ENCODE peak calls at places on chromosomes 3 and 15, in five cellular contexts. T, E, S, U and Z are unnamed samples.

GRCh38 chr3:111595239-111595638 is at the start of gene ZBED2:
- DNase-seq in E (no peak), S (no peak), T (no peak), U (no peak), Z (no peak)

GRCh38 chr15:99085413-99086326 is 19.2 kb upstream of the SYNM start:
- DNase-seq in T (no peak), U (peak), S (no peak), E (peak), Z (no peak)

GRCh38 chr3:171026584-171027293 is at the start of gene SLC2A2:
- DNase-seq in U (no peak), S (no peak), E (no peak), T (no peak), Z (no peak)

GRCh38 chr3:172201136-172201989 is 162.0 kb downstream of the FNDC3B start:
- DNase-seq in T (no peak), E (peak), S (peak), U (peak), Z (peak)

GRCh38 chr3:64687381-64687780 is 419 bp downstream of the ADAMTS9 start:
- DNase-seq in T (no peak), S (peak), U (no peak), E (peak), Z (no peak)

GRCh38 chr3:37441689-37442088 is 267.3 kb upstream of the LRRFIP2 start:
- DNase-seq in T (no peak), U (no peak), E (no peak), S (no peak), Z (no peak)

GRCh38 chr15:42131826-42132806 is 24.3 kb downstream of the PLA2G4F start:
- DNase-seq in T (no peak), U (no peak), E (no peak), S (peak), Z (no peak)

GRCh38 chr3:38039101-38039898 is at the start of gene DLEC1:
- DNase-seq in S (peak), U (peak), E (peak), T (peak), Z (no peak)

GRCh38 chr3:69791919-69792399 is 52.7 kb downstream of the MITF start:
- DNase-seq in S (no peak), U (peak), E (peak), T (no peak), Z (peak)

GRCh38 chr15:85030301-85031049 is 48.8 kb downstream of the PDE8A start:
- DNase-seq in E (peak), S (no peak), U (peak), T (peak), Z (peak)

GRCh38 chr15:77002954-77003912 is 8.3 kb downstream of the PSTPIP1 start:
- DNase-seq in U (no peak), E (no peak), T (no peak), S (peak), Z (no peak)

GRCh38 chr15:35078221-35078915 is 6.7 kb downstream of the NANOGP8 start:
- DNase-seq in S (no peak), E (peak), U (peak), T (peak), Z (peak)

GRCh38 chr3:24773798-24774197 is 279.1 kb upstream of the THRB start:
- DNase-seq in S (peak), E (peak), U (peak), T (peak), Z (peak)

GRCh38 chr3:165837058-165837525 is at the start of gene BCHE:
- DNase-seq in E (peak), U (peak), S (no peak), T (peak), Z (peak)

GRCh38 chr15:28967071-28967470 is 81.3 kb downstream of the APBA2 start:
- DNase-seq in T (no peak), S (no peak), U (peak), E (peak), Z (no peak)

GRCh38 chr15:69275933-69276565 is 22.7 kb upstream of the PAQR5 start:
- DNase-seq in E (no peak), S (no peak), U (no peak), T (no peak), Z (no peak)

GRCh38 chr3:115330406-115330805 is 183.3 kb upstream of the ZBTB20 start:
- DNase-seq in U (peak), E (peak), T (no peak), S (no peak), Z (peak)

GRCh38 chr3:131033480-131034080 is 6.9 kb downstream of the NEK11 start:
- DNase-seq in S (peak), E (peak), U (peak), T (no peak), Z (peak)

GRCh38 chr3:182259579-182259978 is 533.7 kb upstream of the ATP11B start:
- DNase-seq in S (no peak), U (peak), E (peak), T (no peak), Z (no peak)

GRCh38 chr3:182979103-182979697 is 1.1 kb downstream of the DCUN1D1 start:
- DNase-seq in E (no peak), T (peak), U (peak), S (no peak), Z (no peak)

GRCh38 chr3:140994316-140994715 is 52.7 kb downstream of the SLC25A36 start:
- DNase-seq in E (peak), U (peak), S (no peak), T (no peak), Z (no peak)

GRCh38 chr3:133938770-133939495 is 43.3 kb upstream of the RAB6B start:
- DNase-seq in T (peak), U (peak), S (peak), E (peak), Z (peak)

GRCh38 chr15:79978694-79979519 is 7.9 kb upstream of the BCL2A1 start:
- DNase-seq in T (no peak), E (peak), S (no peak), U (peak), Z (no peak)

GRCh38 chr3:107752202-107752990 is 229.6 kb downstream of the BBX start:
- DNase-seq in E (peak), T (peak), U (peak), S (peak), Z (peak)

GRCh38 chr3:114899186-114899931 is 247.7 kb downstream of the ZBTB20 start:
- DNase-seq in S (peak), U (no peak), T (no peak), E (no peak), Z (peak)

GRCh38 chr3:169091196-169091595 is 572.3 kb downstream of the MECOM start:
- DNase-seq in S (no peak), T (no peak), E (peak), U (peak), Z (peak)

GRCh38 chr3:58526124-58526957 is 10.6 kb downstream of the ACOX2 start:
- DNase-seq in E (peak), S (peak), U (peak), T (peak), Z (peak)

GRCh38 chr3:151351216-151351615 is 21.9 kb upstream of the P2RY13 start:
- DNase-seq in E (no peak), S (no peak), T (no peak), U (peak), Z (no peak)

GRCh38 chr15:29103825-29104565 is 165.6 kb downstream of the NSMCE3 start:
- DNase-seq in E (peak), T (peak), U (peak), S (peak), Z (no peak)

GRCh38 chr3:152185941-152186630 is 82.6 kb upstream of the MBNL1 start:
- DNase-seq in T (no peak), E (peak), U (no peak), S (no peak), Z (no peak)

GRCh38 chr3:178434206-178434805 is 101.9 kb upstream of the KCNMB2 start:
- DNase-seq in S (no peak), U (peak), T (no peak), E (no peak), Z (no peak)

GRCh38 chr15:94125698-94126097 is 105.7 kb upstream of the MCTP2 start:
- DNase-seq in T (no peak), S (no peak), E (no peak), U (no peak), Z (no peak)

GRCh38 chr3:134148534-134148933 is 102.1 kb downstream of the RYK start:
- DNase-seq in T (no peak), U (peak), S (no peak), E (peak), Z (no peak)

GRCh38 chr3:30473374-30474051 is 132.9 kb upstream of the TGFBR2 start:
- DNase-seq in S (no peak), U (no peak), E (peak), T (no peak), Z (no peak)

GRCh38 chr3:78096488-78097255 is 1056.8 kb downstream of the ROBO2 start:
- DNase-seq in S (no peak), E (peak), U (peak), T (no peak), Z (no peak)

GRCh38 chr3:102207173-102207572 is 227.6 kb upstream of the ZPLD1 start:
- DNase-seq in T (no peak), E (peak), S (no peak), U (no peak), Z (no peak)

GRCh38 chr3:42657675-42658074 is 4.2 kb downstream of the ZBTB47 start:
- DNase-seq in T (no peak), S (no peak), U (no peak), E (no peak), Z (no peak)